ENCODE peak calls at places on chromosome 12, in four cellular contexts. B, E, D and P are unnamed samples.

GRCh38 chr12:97308576-97309198 is 153.9 kb upstream of the RMST start:
- DNase-seq in E (peak; percentile 58), B (peak; percentile 20), D (peak; percentile 55), P (peak; percentile 52)

GRCh38 chr12:105920161-105920684 is 218.5 kb downstream of the NUAK1 start:
- DNase-seq in D (peak; percentile 18), E (peak; percentile 13), B (peak; percentile 50), P (no peak)

GRCh38 chr12:108568653-108569154 is 6.3 kb downstream of the ISCU start:
- DNase-seq in E (no peak), D (no peak), B (no peak), P (peak; percentile 36)

GRCh38 chr12:94783862-94784261 is 133.5 kb upstream of the TMCC3 start:
- DNase-seq in B (no peak), D (no peak), E (no peak), P (peak; percentile 78)

GRCh38 chr12:48961331-48961730 is 4.0 kb upstream of the ARF3 start:
- DNase-seq in B (no peak), D (no peak), E (no peak), P (no peak)

GRCh38 chr12:25328082-25328712 is 77.5 kb upstream of the KRAS start:
- DNase-seq in D (no peak), E (peak; percentile 83), B (no peak), P (peak; percentile 55)

GRCh38 chr12:113070117-113070906 is 13.8 kb downstream of the DTX1 start:
- DNase-seq in D (no peak), E (no peak), B (peak; percentile 70), P (no peak)

GRCh38 chr12:107436376-107436775 is 249.2 kb upstream of the PWP1 start:
- DNase-seq in E (peak; percentile 24), B (no peak), D (peak; percentile 36), P (no peak)

GRCh38 chr12:77754086-77754485 is 76.6 kb upstream of the NAV3 start:
- DNase-seq in B (no peak), D (no peak), E (no peak), P (no peak)

GRCh38 chr12:65929641-65930040 is 105.4 kb downstream of the HMGA2 start:
- DNase-seq in E (no peak), B (no peak), D (no peak), P (no peak)

DNA sequence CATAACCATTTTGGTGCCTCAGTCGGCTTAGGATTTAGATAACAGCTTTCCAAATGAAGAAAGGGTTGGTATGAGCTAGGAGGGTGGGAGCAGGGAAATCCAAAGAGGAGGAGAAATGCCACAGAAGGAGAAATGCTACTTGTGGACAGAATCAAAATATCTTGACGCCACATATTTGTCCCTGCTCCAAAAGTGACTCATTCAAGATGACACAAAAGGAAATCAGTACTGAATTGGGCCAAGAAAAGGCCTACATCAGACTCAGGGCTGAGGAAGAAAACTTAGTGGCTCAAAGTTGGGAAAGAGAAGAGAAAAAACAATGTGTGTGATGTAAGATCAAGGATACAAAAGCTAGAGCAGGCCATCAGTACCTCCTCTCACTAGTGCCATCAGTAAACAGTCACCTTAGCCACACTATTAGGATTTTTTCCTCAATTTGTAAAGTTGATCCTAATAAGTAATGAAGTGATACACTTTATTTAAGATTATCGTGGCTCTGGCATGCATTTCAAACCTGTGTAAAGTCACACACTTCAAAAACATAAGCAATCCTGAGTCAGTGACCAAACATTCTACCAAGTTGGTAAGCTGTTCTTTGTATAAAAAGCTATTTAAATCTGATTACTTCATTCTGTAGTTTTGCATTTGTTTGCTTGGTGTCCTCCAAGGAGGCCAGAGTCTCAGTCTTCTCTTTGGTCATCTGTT is 52.5 kb upstream of the VPS33A start:
- DNase-seq in D (no peak), B (peak; percentile 37), E (no peak), P (peak; percentile 19)
- H3K27ac ChIP-seq in D (no peak overlapping the region), B (peak overlapping the region; percentile 67), E (no peak overlapping the region), P (peak overlapping the region; percentile 25)

GRCh38 chr12:6335451-6336078 is 6.3 kb downstream of the TNFRSF1A start:
- DNase-seq in D (peak; percentile 53), E (peak; percentile 88), B (peak; percentile 77), P (peak; percentile 70)

GRCh38 chr12:6336859-6337744 is 4.8 kb downstream of the TNFRSF1A start:
- DNase-seq in E (no peak), D (no peak), B (no peak), P (no peak)

GRCh38 chr12:6337958-6338406 is 3.9 kb downstream of the TNFRSF1A start:
- DNase-seq in B (no peak), E (no peak), D (no peak), P (no peak)

GRCh38 chr12:6334940-6335450 is 6.9 kb downstream of the TNFRSF1A start:
- DNase-seq in E (no peak), D (no peak), B (no peak), P (no peak)

GRCh38 chr12:6336079-6336858 is 5.6 kb downstream of the TNFRSF1A start:
- DNase-seq in B (peak; percentile 94), E (peak; percentile 97), D (peak; percentile 93), P (peak; percentile 97)
- H3K4me3 ChIP-seq in B (peak overlapping the region; percentile 83), E (no peak overlapping the region), D (peak overlapping the region; percentile 9), P (peak overlapping the region; percentile 37)

GRCh38 chr12:125214289-125214688 is 149.1 kb downstream of the AACS start:
- DNase-seq in B (no peak), E (no peak), D (no peak), P (no peak)
- H3K27me3 ChIP-seq in B (peaks cover 41% of the 10 kb centered on the region), E (peaks cover 7% of the 10 kb centered on the region), D (no peaks in the 10 kb centered on the region), P (no peaks in the 10 kb centered on the region)

DNA sequence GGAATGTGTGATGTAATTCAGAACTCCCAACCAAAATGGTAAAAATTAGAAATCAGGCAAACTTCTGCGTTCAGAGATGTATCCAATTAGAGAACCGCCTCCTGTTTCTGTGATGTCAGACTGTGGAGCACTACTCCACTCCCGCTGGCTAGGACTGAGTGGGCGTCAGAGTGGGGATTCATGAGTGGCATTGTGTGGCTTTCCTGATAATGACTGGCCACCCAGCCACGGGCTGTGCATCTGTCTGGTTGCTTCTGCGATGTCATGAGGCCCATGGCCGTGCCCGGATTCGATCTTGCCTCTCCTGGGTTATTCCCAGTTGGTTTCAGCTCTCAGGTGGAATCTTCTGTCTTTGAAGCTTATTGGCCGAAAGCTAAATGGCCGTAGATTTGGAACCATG is 87.1 kb upstream of the KCNA1 start:
- DNase-seq in E (no peak), D (no peak), B (no peak), P (no peak)
- H3K27ac ChIP-seq in E (no peak overlapping the region), D (no peak overlapping the region), B (no peak overlapping the region), P (no peak overlapping the region)

GRCh38 chr12:88399811-88400210 is 180.5 kb downstream of the KITLG start:
- DNase-seq in B (no peak), D (no peak), E (no peak), P (no peak)

GRCh38 chr12:88401153-88401552 is 179.1 kb downstream of the KITLG start:
- DNase-seq in D (no peak), B (no peak), E (no peak), P (peak; percentile 10)

GRCh38 chr12:88400302-88400701 is 180.0 kb downstream of the KITLG start:
- DNase-seq in D (no peak), E (no peak), B (no peak), P (no peak)
- H3K4me3 ChIP-seq in D (no peak overlapping the region), E (no peak overlapping the region), B (no peak overlapping the region), P (no peak overlapping the region)